ENCODE peak calls at places on chromosomes 2 and 18, in eight cellular contexts. C is activated CD4-positive, alpha-beta T cell treated with anti-CD3 and anti-CD28 coated beads for 4 hours; M is non-pigmented ciliary epithelial cell; L is RWPE2; B is GM12865; V is WERI-Rb-1; J is T47D; W is fibroblast of lung. F is an unnamed sample.

GRCh38 chr2:49035477-49035876 is 118.8 kb downstream of the FSHR start:
- DNase-seq in C (no peak), M (no peak), L (no peak), B (no peak), V (no peak), J (no peak), W (no peak), F (no peak)

GRCh38 chr2:72147303-72147970 is at the start of gene CYP26B1:
- DNase-seq in C (no peak), M (no peak), L (peak), B (no peak), V (peak), J (no peak), W (no peak), F (no peak)

GRCh38 chr2:9473308-9473984 is 905 bp upstream of the IAH1 start:
- DNase-seq in C (peak), M (no peak), L (no peak), B (peak), V (no peak), J (peak), W (no peak), F (peak)

GRCh38 chr2:112627060-112628040 is 18.4 kb upstream of the SLC20A1 start:
- DNase-seq in C (no peak), M (peak), L (peak), B (no peak), V (no peak), J (no peak), W (peak), F (no peak)

GRCh38 chr2:173124441-173124840 is 48.8 kb downstream of the MAP3K20 start:
- DNase-seq in C (no peak), M (no peak), L (peak), B (no peak), V (no peak), J (peak), W (peak), F (no peak)

GRCh38 chr2:215528555-215528954 is 92.7 kb upstream of the FN1 start:
- DNase-seq in C (no peak), M (peak), L (peak), B (no peak), V (no peak), J (no peak), W (peak), F (no peak)

GRCh38 chr2:38074775-38075435 is 1.0 kb downstream of the CYP1B1 start:
- DNase-seq in C (no peak), M (no peak), L (no peak), B (no peak), V (no peak), J (peak), W (peak), F (no peak)

GRCh38 chr18:45806226-45806625 is 19.2 kb upstream of the SIGLEC15 start:
- DNase-seq in C (no peak), M (no peak), L (no peak), B (no peak), V (no peak), J (no peak), W (peak), F (no peak)

GRCh38 chr2:107136749-107137148 is 250.8 kb upstream of the ST6GAL2 start:
- DNase-seq in C (no peak), M (no peak), L (no peak), B (no peak), V (no peak), J (no peak), W (no peak), F (no peak)

GRCh38 chr2:84865181-84865783 is 15.6 kb downstream of the TRABD2A start:
- DNase-seq in C (no peak), M (no peak), L (no peak), B (peak), V (no peak), J (peak), W (peak), F (no peak)

GRCh38 chr2:233349005-233349998 is 5.0 kb upstream of the DGKD start:
- DNase-seq in C (no peak), M (no peak), L (no peak), B (peak), V (no peak), J (no peak), W (no peak), F (peak)

GRCh38 chr2:188788621-188789020 is 185.6 kb upstream of the COL3A1 start:
- DNase-seq in C (no peak), M (no peak), L (no peak), B (no peak), V (no peak), J (no peak), W (peak), F (peak)

GRCh38 chr2:120990451-120990871 is 254.8 kb downstream of the GLI2 start:
- DNase-seq in C (no peak), M (no peak), L (no peak), B (no peak), V (no peak), J (no peak), W (no peak), F (no peak)

GRCh38 chr18:80247403-80247916 is at the start of gene PARD6G:
- DNase-seq in C (peak), M (no peak), L (peak), B (no peak), V (peak), J (peak), W (peak), F (peak)

GRCh38 chr2:98346259-98347236 is at the start of gene CNGA3:
- DNase-seq in C (no peak), M (no peak), L (no peak), B (no peak), V (peak), J (no peak), W (peak), F (peak)

GRCh38 chr2:108621689-108622681 is 87.7 kb downstream of the LIMS1 start:
- DNase-seq in C (peak), M (no peak), L (no peak), B (no peak), V (no peak), J (no peak), W (no peak), F (no peak)

GRCh38 chr2:383888-384287 is 96.0 kb upstream of the ALKAL2 start:
- DNase-seq in C (no peak), M (no peak), L (no peak), B (no peak), V (no peak), J (no peak), W (no peak), F (peak)

GRCh38 chr2:98583866-98584618 is 24.3 kb downstream of the COA5 start:
- DNase-seq in C (no peak), M (no peak), L (no peak), B (no peak), V (no peak), J (no peak), W (no peak), F (peak)

GRCh38 chr2:46534589-46534988 is 55.2 kb downstream of the TMEM247 start:
- DNase-seq in C (no peak), M (no peak), L (no peak), B (peak), V (no peak), J (no peak), W (no peak), F (no peak)

GRCh38 chr2:152715854-152716428 is 1.3 kb downstream of the PRPF40A start:
- DNase-seq in C (no peak), M (no peak), L (no peak), B (peak), V (peak), J (peak), W (no peak), F (no peak)

GRCh38 chr2:176507736-176508135 is 238.5 kb downstream of the MTX2 start:
- DNase-seq in C (no peak), M (no peak), L (no peak), B (no peak), V (no peak), J (peak), W (peak), F (no peak)

GRCh38 chr18:77191241-77191751 is 58.4 kb upstream of the GALR1 start:
- DNase-seq in C (no peak), M (peak), L (no peak), B (no peak), V (peak), J (no peak), W (peak), F (no peak)

GRCh38 chr2:88452151-88452851 is at the start of gene FOXI3:
- DNase-seq in C (no peak), M (no peak), L (no peak), B (no peak), V (no peak), J (peak), W (no peak), F (no peak)

GRCh38 chr2:166112193-166112605 is 15.6 kb downstream of the SCN1A start:
- DNase-seq in C (no peak), M (no peak), L (no peak), B (no peak), V (no peak), J (no peak), W (peak), F (no peak)

GRCh38 chr2:112876971-112877361 is 34.0 kb upstream of the IL37 start:
- DNase-seq in C (no peak), M (no peak), L (no peak), B (no peak), V (no peak), J (no peak), W (peak), F (no peak)